ENCODE peak calls at places on chromosomes 7 and 10, in five cellular contexts. I, A, K, N and J are unnamed samples.
A peak's percentile ranks its signal among the peaks of the same experiment; 100 is the strongest.

GRCh38 chr7:123557016-123557630 is 495 bp downstream of the NDUFA5 start:
- DNase-seq in I (peak; percentile 59), A (no peak), K (no peak), N (no peak), J (no peak)

GRCh38 chr10:103918053-103918846 is at the start of gene STN1:
- DNase-seq in I (peak; percentile 84), A (peak; percentile 97), K (peak; percentile 78), N (peak; percentile 97), J (peak; percentile 99)

GRCh38 chr7:154304740-154305679 is 252.8 kb downstream of the DPP6 start:
- DNase-seq in I (peak; percentile 48), A (peak; percentile 20), K (no peak), N (no peak), J (no peak)

GRCh38 chr10:72295330-72295910 is 21.7 kb downstream of the DDIT4 start:
- DNase-seq in I (no peak), A (no peak), K (no peak), N (no peak), J (no peak)

GRCh38 chr7:96959135-96959534 is 46.2 kb upstream of the DLX6 start:
- DNase-seq in I (no peak), A (no peak), K (no peak), N (no peak), J (no peak)

GRCh38 chr7:21887779-21888178 is 57.9 kb downstream of the CDCA7L start:
- DNase-seq in I (no peak), A (no peak), K (no peak), N (no peak), J (no peak)

GRCh38 chr10:96959733-96960132 is 127.6 kb downstream of the LCOR start:
- DNase-seq in I (no peak), A (no peak), K (no peak), N (no peak), J (no peak)

GRCh38 chr10:13224210-13224995 is 9.8 kb downstream of the UCMA start:
- DNase-seq in I (no peak), A (no peak), K (no peak), N (no peak), J (no peak)

GRCh38 chr7:144379791-144380384 is 23.6 kb downstream of the NOBOX start:
- DNase-seq in I (no peak), A (no peak), K (no peak), N (no peak), J (no peak)

GRCh38 chr10:75623310-75623940 is 192.0 kb downstream of the LRMDA start:
- DNase-seq in I (no peak), A (no peak), K (no peak), N (no peak), J (no peak)

GRCh38 chr7:65946895-65947294 is 35.1 kb downstream of the GUSB start:
- DNase-seq in I (no peak), A (no peak), K (no peak), N (no peak), J (no peak)

GRCh38 chr10:61399386-61399785 is 53.8 kb downstream of the TMEM26 start:
- DNase-seq in I (no peak), A (no peak), K (no peak), N (no peak), J (no peak)

GRCh38 chr7:143514995-143515735 is 37.5 kb downstream of the TAS2R41 start:
- DNase-seq in I (no peak), A (no peak), K (no peak), N (no peak), J (no peak)